ENCODE peak calls at places on chromosomes 4 and X, in ten cellular contexts. One of them, this sample, is unnamed.

GRCh38 chrX:129125515-129125914 is 397.8 kb downstream of the SMARCA1 start:
- DNase-seq in colonic mucosa: no peak
- DNase-seq in AG09309: no peak
- DNase-seq in ascending aorta: no peak
- DNase-seq in fibroblast of lung: no peak
- DNase-seq in RWPE1: no peak
- DNase-seq in neural crest cell: no peak
- DNase-seq in WTC11: no peak
- DNase-seq in HCT116: no peak
- DNase-seq in left lung: no peak
- DNase-seq in this sample: no peak

GRCh38 chrX:97672138-97672537 is 788.4 kb downstream of the RPA4 start:
- DNase-seq in fibroblast of lung: no peak
- DNase-seq in AG09309: no peak
- DNase-seq in WTC11: no peak
- DNase-seq in left lung: no peak
- DNase-seq in colonic mucosa: peak; percentile 18
- DNase-seq in HCT116: no peak
- DNase-seq in ascending aorta: no peak
- DNase-seq in neural crest cell: no peak
- DNase-seq in RWPE1: no peak
- DNase-seq in this sample: no peak

GRCh38 chr4:4496604-4497372 is 45.1 kb downstream of the STX18 start:
- DNase-seq in RWPE1: no peak
- DNase-seq in fibroblast of lung: peak; percentile 43
- DNase-seq in neural crest cell: peak; percentile 35
- DNase-seq in WTC11: no peak
- DNase-seq in ascending aorta: no peak
- DNase-seq in HCT116: no peak
- DNase-seq in AG09309: no peak
- DNase-seq in left lung: no peak
- DNase-seq in colonic mucosa: no peak
- DNase-seq in this sample: no peak

GRCh38 chrX:18938710-18939109 is 45.2 kb downstream of the PHKA2 start:
- DNase-seq in RWPE1: no peak
- DNase-seq in neural crest cell: no peak
- DNase-seq in AG09309: no peak
- DNase-seq in left lung: no peak
- DNase-seq in WTC11: no peak
- DNase-seq in colonic mucosa: no peak
- DNase-seq in ascending aorta: no peak
- DNase-seq in HCT116: no peak
- DNase-seq in fibroblast of lung: peak; percentile 26
- DNase-seq in this sample: no peak

GRCh38 chrX:101078716-101079115 is at the start of gene TMEM35A:
- DNase-seq in ascending aorta: no peak
- DNase-seq in HCT116: no peak
- DNase-seq in fibroblast of lung: peak; percentile 60
- DNase-seq in left lung: no peak
- DNase-seq in AG09309: no peak
- DNase-seq in colonic mucosa: peak; percentile 21
- DNase-seq in RWPE1: no peak
- DNase-seq in neural crest cell: peak; percentile 2
- DNase-seq in WTC11: peak; percentile 19
- DNase-seq in this sample: peak; percentile 29

GRCh38 chrX:153992180-153992579 is 19.6 kb downstream of the TMEM187 start:
- DNase-seq in WTC11: no peak
- DNase-seq in HCT116: no peak
- DNase-seq in neural crest cell: no peak
- DNase-seq in RWPE1: no peak
- DNase-seq in AG09309: no peak
- DNase-seq in colonic mucosa: no peak
- DNase-seq in ascending aorta: no peak
- DNase-seq in left lung: no peak
- DNase-seq in fibroblast of lung: no peak
- DNase-seq in this sample: no peak

GRCh38 chr4:128298852-128299251 is 11.2 kb upstream of the PGRMC2 start:
- DNase-seq in AG09309: no peak
- DNase-seq in WTC11: no peak
- DNase-seq in HCT116: no peak
- DNase-seq in neural crest cell: no peak
- DNase-seq in RWPE1: no peak
- DNase-seq in colonic mucosa: no peak
- DNase-seq in ascending aorta: no peak
- DNase-seq in left lung: no peak
- DNase-seq in fibroblast of lung: no peak
- DNase-seq in this sample: no peak

GRCh38 chr4:3868841-3869572 is 102.8 kb downstream of the ADRA2C start:
- DNase-seq in neural crest cell: no peak
- DNase-seq in HCT116: no peak
- DNase-seq in WTC11: no peak
- DNase-seq in AG09309: no peak
- DNase-seq in fibroblast of lung: no peak
- DNase-seq in RWPE1: no peak
- DNase-seq in ascending aorta: no peak
- DNase-seq in colonic mucosa: no peak
- DNase-seq in left lung: peak; percentile 2
- DNase-seq in this sample: no peak

GRCh38 chrX:116873678-116874077 is 410.9 kb upstream of the CT83 start:
- DNase-seq in fibroblast of lung: peak; percentile 1
- DNase-seq in AG09309: peak; percentile 35
- DNase-seq in HCT116: no peak
- DNase-seq in colonic mucosa: no peak
- DNase-seq in RWPE1: peak; percentile 59
- DNase-seq in neural crest cell: no peak
- DNase-seq in ascending aorta: no peak
- DNase-seq in WTC11: no peak
- DNase-seq in left lung: no peak
- DNase-seq in this sample: peak; percentile 36

GRCh38 chrX:1521459-1521956 is 15.5 kb downstream of the P2RY8 start:
- DNase-seq in neural crest cell: no peak
- DNase-seq in WTC11: peak; percentile 37
- DNase-seq in ascending aorta: peak; percentile 63
- DNase-seq in left lung: no peak
- DNase-seq in RWPE1: no peak
- DNase-seq in HCT116: no peak
- DNase-seq in colonic mucosa: no peak
- DNase-seq in fibroblast of lung: no peak
- DNase-seq in AG09309: no peak
- DNase-seq in this sample: no peak

GRCh38 chr4:80180743-80181142 is 16.6 kb upstream of the PRDM8 start:
- DNase-seq in RWPE1: no peak
- DNase-seq in fibroblast of lung: no peak
- DNase-seq in AG09309: no peak
- DNase-seq in ascending aorta: no peak
- DNase-seq in left lung: no peak
- DNase-seq in WTC11: no peak
- DNase-seq in colonic mucosa: no peak
- DNase-seq in neural crest cell: no peak
- DNase-seq in HCT116: no peak
- DNase-seq in this sample: peak; percentile 58

GRCh38 chrX:17361620-17362019 is 13.4 kb upstream of the NHS start:
- DNase-seq in WTC11: peak; percentile 63
- DNase-seq in colonic mucosa: no peak
- DNase-seq in fibroblast of lung: no peak
- DNase-seq in neural crest cell: peak; percentile 38
- DNase-seq in AG09309: no peak
- DNase-seq in left lung: no peak
- DNase-seq in HCT116: no peak
- DNase-seq in RWPE1: no peak
- DNase-seq in ascending aorta: no peak
- DNase-seq in this sample: no peak

GRCh38 chrX:21193196-21193595 is 181.0 kb upstream of the CNKSR2 start:
- DNase-seq in left lung: no peak
- DNase-seq in fibroblast of lung: no peak
- DNase-seq in HCT116: no peak
- DNase-seq in WTC11: no peak
- DNase-seq in neural crest cell: no peak
- DNase-seq in ascending aorta: no peak
- DNase-seq in colonic mucosa: no peak
- DNase-seq in RWPE1: no peak
- DNase-seq in AG09309: no peak
- DNase-seq in this sample: no peak

GRCh38 chr4:78776729-78777555 is 792 bp downstream of the BMP2K start:
- DNase-seq in ascending aorta: peak; percentile 71
- DNase-seq in neural crest cell: peak; percentile 20
- DNase-seq in left lung: peak; percentile 49
- DNase-seq in WTC11: peak; percentile 52
- DNase-seq in colonic mucosa: peak; percentile 62
- DNase-seq in fibroblast of lung: peak; percentile 64
- DNase-seq in AG09309: no peak
- DNase-seq in HCT116: peak; percentile 28
- DNase-seq in RWPE1: peak; percentile 82
- DNase-seq in this sample: peak; percentile 71

GRCh38 chr4:23237771-23238170 is 545.0 kb downstream of the GBA3 start:
- DNase-seq in fibroblast of lung: peak; percentile 82
- DNase-seq in left lung: no peak
- DNase-seq in WTC11: no peak
- DNase-seq in neural crest cell: no peak
- DNase-seq in HCT116: no peak
- DNase-seq in AG09309: no peak
- DNase-seq in RWPE1: no peak
- DNase-seq in colonic mucosa: no peak
- DNase-seq in ascending aorta: no peak
- DNase-seq in this sample: peak; percentile 29

DNA sequence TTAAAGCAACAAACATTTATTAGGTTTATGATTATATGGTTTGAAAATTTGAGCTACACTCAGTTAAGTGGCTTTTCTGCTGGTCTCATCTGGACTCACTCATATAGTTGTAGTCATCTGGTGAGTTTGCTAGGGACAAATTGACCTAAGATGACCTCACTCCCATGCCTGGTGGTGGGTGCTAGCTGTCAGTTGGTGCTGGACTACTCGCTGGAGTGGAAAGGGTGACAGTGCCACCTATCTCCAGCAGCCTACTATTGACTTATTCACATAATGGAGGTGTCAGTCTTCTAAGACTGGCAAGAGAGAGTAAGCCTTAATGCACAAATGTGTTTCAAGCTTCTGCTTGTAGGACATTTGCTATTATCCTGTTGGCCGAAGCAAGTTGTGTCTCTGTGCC is 88.2 kb downstream of the TASL start:
- DNase-seq in RWPE1: no peak
- DNase-seq in HCT116: peak; percentile 8
- DNase-seq in ascending aorta: no peak
- DNase-seq in AG09309: no peak
- DNase-seq in fibroblast of lung: no peak
- DNase-seq in colonic mucosa: no peak
- DNase-seq in WTC11: peak; percentile 10
- DNase-seq in left lung: no peak
- DNase-seq in neural crest cell: no peak
- DNase-seq in this sample: no peak
- TF ChIP-seq CTCF in RWPE1: no peak
- TF ChIP-seq CTCF in HCT116: peak; percentile 37
- TF ChIP-seq CTCF in ascending aorta: no peak
- TF ChIP-seq CTCF in AG09309: peak; percentile 1
- TF ChIP-seq CTCF in fibroblast of lung: no peak
- TF ChIP-seq CTCF in colonic mucosa: no peak
- TF ChIP-seq CTCF in WTC11: no peak
- TF ChIP-seq CTCF in left lung: no peak
- TF ChIP-seq CTCF in neural crest cell: no peak
- TF ChIP-seq CTCF in this sample: no peak

GRCh38 chr4:152820073-152820472 is 40.3 kb downstream of the ARFIP1 start:
- DNase-seq in ascending aorta: no peak
- DNase-seq in left lung: no peak
- DNase-seq in HCT116: no peak
- DNase-seq in fibroblast of lung: no peak
- DNase-seq in neural crest cell: no peak
- DNase-seq in colonic mucosa: no peak
- DNase-seq in WTC11: no peak
- DNase-seq in RWPE1: no peak
- DNase-seq in AG09309: no peak
- DNase-seq in this sample: no peak
- TF ChIP-seq CTCF in ascending aorta: no peak
- TF ChIP-seq CTCF in left lung: no peak
- TF ChIP-seq CTCF in HCT116: peak; percentile 33
- TF ChIP-seq CTCF in fibroblast of lung: no peak
- TF ChIP-seq CTCF in neural crest cell: no peak
- TF ChIP-seq CTCF in colonic mucosa: no peak
- TF ChIP-seq CTCF in WTC11: no peak
- TF ChIP-seq CTCF in RWPE1: no peak
- TF ChIP-seq CTCF in AG09309: no peak
- TF ChIP-seq CTCF in this sample: peak; percentile 10

GRCh38 chr4:76732246-76732645 is 165.7 kb downstream of the SOWAHB start:
- DNase-seq in ascending aorta: no peak
- DNase-seq in AG09309: no peak
- DNase-seq in WTC11: no peak
- DNase-seq in fibroblast of lung: no peak
- DNase-seq in left lung: no peak
- DNase-seq in HCT116: no peak
- DNase-seq in neural crest cell: no peak
- DNase-seq in colonic mucosa: no peak
- DNase-seq in RWPE1: no peak
- DNase-seq in this sample: no peak

GRCh38 chr4:76729991-76730390 is 168.0 kb downstream of the SOWAHB start:
- DNase-seq in neural crest cell: no peak
- DNase-seq in ascending aorta: no peak
- DNase-seq in AG09309: no peak
- DNase-seq in WTC11: no peak
- DNase-seq in HCT116: no peak
- DNase-seq in fibroblast of lung: no peak
- DNase-seq in left lung: no peak
- DNase-seq in colonic mucosa: no peak
- DNase-seq in RWPE1: no peak
- DNase-seq in this sample: no peak

GRCh38 chr4:76737180-76737579 is 160.8 kb downstream of the SOWAHB start:
- DNase-seq in left lung: no peak
- DNase-seq in fibroblast of lung: peak; percentile 68
- DNase-seq in AG09309: no peak
- DNase-seq in WTC11: no peak
- DNase-seq in RWPE1: no peak
- DNase-seq in neural crest cell: no peak
- DNase-seq in ascending aorta: no peak
- DNase-seq in colonic mucosa: no peak
- DNase-seq in HCT116: no peak
- DNase-seq in this sample: peak; percentile 12

GRCh38 chr4:76736434-76736833 is 161.5 kb downstream of the SOWAHB start:
- DNase-seq in colonic mucosa: no peak
- DNase-seq in left lung: no peak
- DNase-seq in neural crest cell: no peak
- DNase-seq in ascending aorta: no peak
- DNase-seq in WTC11: no peak
- DNase-seq in HCT116: no peak
- DNase-seq in AG09309: no peak
- DNase-seq in fibroblast of lung: peak; percentile 95
- DNase-seq in RWPE1: no peak
- DNase-seq in this sample: peak; percentile 58

GRCh38 chr4:76733380-76733779 is 164.6 kb downstream of the SOWAHB start:
- DNase-seq in left lung: no peak
- DNase-seq in ascending aorta: no peak
- DNase-seq in WTC11: peak; percentile 68
- DNase-seq in colonic mucosa: no peak
- DNase-seq in HCT116: no peak
- DNase-seq in fibroblast of lung: no peak
- DNase-seq in AG09309: no peak
- DNase-seq in neural crest cell: no peak
- DNase-seq in RWPE1: peak; percentile 39
- DNase-seq in this sample: no peak
- TF ChIP-seq CTCF in left lung: no peak
- TF ChIP-seq CTCF in ascending aorta: peak; percentile 14
- TF ChIP-seq CTCF in WTC11: no peak
- TF ChIP-seq CTCF in colonic mucosa: no peak
- TF ChIP-seq CTCF in HCT116: peak; percentile 53
- TF ChIP-seq CTCF in fibroblast of lung: peak; percentile 1
- TF ChIP-seq CTCF in AG09309: no peak
- TF ChIP-seq CTCF in neural crest cell: no peak
- TF ChIP-seq CTCF in RWPE1: peak; percentile 40
- TF ChIP-seq CTCF in this sample: no peak

GRCh38 chr4:38237139-38237538 is 276.9 kb downstream of the PTTG2 start:
- DNase-seq in ascending aorta: no peak
- DNase-seq in colonic mucosa: no peak
- DNase-seq in HCT116: no peak
- DNase-seq in WTC11: no peak
- DNase-seq in left lung: no peak
- DNase-seq in neural crest cell: no peak
- DNase-seq in AG09309: peak; percentile 61
- DNase-seq in fibroblast of lung: peak; percentile 45
- DNase-seq in RWPE1: peak; percentile 71
- DNase-seq in this sample: peak; percentile 86
- TF ChIP-seq CTCF in ascending aorta: no peak
- TF ChIP-seq CTCF in colonic mucosa: no peak
- TF ChIP-seq CTCF in HCT116: no peak
- TF ChIP-seq CTCF in WTC11: no peak
- TF ChIP-seq CTCF in left lung: no peak
- TF ChIP-seq CTCF in neural crest cell: no peak
- TF ChIP-seq CTCF in AG09309: no peak
- TF ChIP-seq CTCF in fibroblast of lung: no peak
- TF ChIP-seq CTCF in RWPE1: no peak
- TF ChIP-seq CTCF in this sample: peak; percentile 12

This sample was measured in cardiac fibroblast.